ENCODE peak calls at places on chromosomes 13 and 19, in six cellular contexts. R is IMR-90, O is H9, H is mesenchymal stem cell, E is mesendoderm, W is H1. X is an unnamed sample.
A peak's percentile ranks its signal among the peaks of the same experiment; 100 is the strongest.

GRCh38 chr19:51093510-51094345 is 11.0 kb upstream of the KLK14 start:
- DNase-seq in O (no peak), E (no peak), W (no peak), H (no peak), R (no peak), X (no peak)

GRCh38 chr13:36840718-36841250 is 21.8 kb downstream of the RFXAP start:
- DNase-seq in E (peak; percentile 28), W (no peak), R (no peak), H (no peak), O (no peak), X (no peak)

GRCh38 chr19:39498262-39499081 is at the start of gene DLL3:
- DNase-seq in E (peak; percentile 41), H (peak; percentile 53), W (no peak), O (peak; percentile 51), R (peak; percentile 7), X (no peak)

GRCh38 chr13:112819111-112819510 is 129.3 kb downstream of the ATP11A start:
- DNase-seq in W (no peak), R (no peak), E (no peak), H (no peak), O (no peak), X (no peak)

GRCh38 chr13:43307921-43308433 is 284.6 kb downstream of the DNAJC15 start:
- DNase-seq in E (no peak), W (no peak), R (peak; percentile 87), H (peak; percentile 92), O (no peak), X (no peak)

GRCh38 chr13:90890435-90890834 is 457.1 kb upstream of the MIR17HG start:
- DNase-seq in H (no peak), W (no peak), E (no peak), R (no peak), O (no peak), X (no peak)

GRCh38 chr13:28751210-28751935 is 32.6 kb upstream of the SLC46A3 start:
- DNase-seq in R (no peak), W (no peak), H (no peak), O (no peak), E (peak; percentile 59), X (no peak)

GRCh38 chr19:41554902-41555301 is 21.1 kb upstream of the CEACAM21 start:
- DNase-seq in H (peak; percentile 11), W (no peak), E (no peak), O (no peak), R (no peak), X (no peak)

GRCh38 chr13:113837554-113838355 is 26.1 kb downstream of the GAS6 start:
- DNase-seq in R (peak; percentile 98), O (peak; percentile 71), W (no peak), H (peak; percentile 98), E (peak; percentile 86), X (no peak)

GRCh38 chr13:101262306-101262705 is 154.0 kb downstream of the NALCN start:
- DNase-seq in E (no peak), R (no peak), H (no peak), W (no peak), O (no peak), X (no peak)

GRCh38 chr19:3963458-3964255 is 7.2 kb downstream of the DAPK3 start:
- DNase-seq in W (no peak), E (no peak), O (no peak), R (no peak), H (no peak), X (no peak)

GRCh38 chr13:110546933-110547332 is 14.6 kb downstream of the RAB20 start:
- DNase-seq in O (no peak), H (peak; percentile 90), W (no peak), E (no peak), R (peak; percentile 89), X (no peak)

GRCh38 chr13:99085139-99085845 is 107.4 kb upstream of the DOCK9 start:
- DNase-seq in E (peak; percentile 40), O (peak; percentile 41), H (peak; percentile 28), W (no peak), R (no peak), X (no peak)

GRCh38 chr19:1984360-1984759 is 31.2 kb downstream of the BTBD2 start:
- DNase-seq in O (no peak), H (no peak), E (no peak), W (no peak), R (no peak), X (no peak)

GRCh38 chr13:96053003-96053703 is at the start of gene UGGT2:
- DNase-seq in O (peak; percentile 91), E (peak; percentile 89), H (peak; percentile 96), R (peak; percentile 94), W (peak; percentile 59), X (peak; percentile 76)

GRCh38 chr19:964761-965694 is 19.1 kb upstream of the WDR18 start:
- DNase-seq in E (peak; percentile 75), W (no peak), R (peak; percentile 31), O (no peak), H (peak; percentile 20), X (no peak)

GRCh38 chr13:25689539-25689938 is 317.8 kb downstream of the ATP8A2 start:
- DNase-seq in W (no peak), O (no peak), R (no peak), E (no peak), H (no peak), X (no peak)

GRCh38 chr13:24357756-24358155 is 48.4 kb downstream of the C1QTNF9 start:
- DNase-seq in E (no peak), H (no peak), W (no peak), O (no peak), R (no peak), X (no peak)

GRCh38 chr13:24356837-24357236 is 47.5 kb downstream of the C1QTNF9 start:
- DNase-seq in H (no peak), E (no peak), W (no peak), O (no peak), R (no peak), X (no peak)

GRCh38 chr13:24355103-24355502 is 45.7 kb downstream of the C1QTNF9 start:
- DNase-seq in R (no peak), O (no peak), H (no peak), E (peak; percentile 5), W (no peak), X (no peak)

GRCh38 chr13:24353736-24354135 is 44.4 kb downstream of the C1QTNF9 start:
- DNase-seq in R (no peak), W (no peak), O (no peak), H (no peak), E (no peak), X (no peak)

DNA sequence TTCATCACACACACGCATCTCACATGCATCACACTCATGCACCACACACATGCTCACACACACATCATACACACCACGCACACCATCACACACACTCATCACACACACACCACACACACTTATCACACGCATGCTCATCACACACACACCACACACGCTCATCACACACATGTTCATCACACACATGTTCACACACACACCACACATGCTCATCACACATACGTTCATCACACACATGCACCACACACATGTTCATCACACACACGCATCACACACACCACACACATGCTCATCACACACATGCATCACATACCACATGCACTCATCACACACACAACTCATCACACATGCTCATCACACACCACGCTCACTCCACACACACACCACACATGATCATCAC is 46.9 kb downstream of the C1QTNF9 start:
- DNase-seq in H (no peak), R (no peak), O (no peak), E (no peak), W (no peak), X (no peak)
- H3K23ac ChIP-seq in H (no peak overlapping the region), R (no peak overlapping the region), O (no peak overlapping the region), E (no peak overlapping the region), W (no peak overlapping the region), X (peak overlapping the region; percentile 17)

GRCh38 chr19:5575553-5575952 is 7.8 kb upstream of the TINCR start:
- DNase-seq in W (no peak), E (no peak), H (no peak), O (no peak), R (no peak), X (no peak)

GRCh38 chr19:5580116-5580515 is 12.4 kb upstream of the TINCR start:
- DNase-seq in O (no peak), H (no peak), E (no peak), R (no peak), W (no peak), X (no peak)

GRCh38 chr19:5579697-5580096 is 11.9 kb upstream of the TINCR start:
- DNase-seq in R (no peak), H (no peak), W (no peak), E (no peak), O (no peak), X (no peak)

GRCh38 chr19:5579286-5579685 is 11.5 kb upstream of the TINCR start:
- DNase-seq in O (no peak), R (no peak), W (no peak), E (no peak), H (no peak), X (no peak)

DNA sequence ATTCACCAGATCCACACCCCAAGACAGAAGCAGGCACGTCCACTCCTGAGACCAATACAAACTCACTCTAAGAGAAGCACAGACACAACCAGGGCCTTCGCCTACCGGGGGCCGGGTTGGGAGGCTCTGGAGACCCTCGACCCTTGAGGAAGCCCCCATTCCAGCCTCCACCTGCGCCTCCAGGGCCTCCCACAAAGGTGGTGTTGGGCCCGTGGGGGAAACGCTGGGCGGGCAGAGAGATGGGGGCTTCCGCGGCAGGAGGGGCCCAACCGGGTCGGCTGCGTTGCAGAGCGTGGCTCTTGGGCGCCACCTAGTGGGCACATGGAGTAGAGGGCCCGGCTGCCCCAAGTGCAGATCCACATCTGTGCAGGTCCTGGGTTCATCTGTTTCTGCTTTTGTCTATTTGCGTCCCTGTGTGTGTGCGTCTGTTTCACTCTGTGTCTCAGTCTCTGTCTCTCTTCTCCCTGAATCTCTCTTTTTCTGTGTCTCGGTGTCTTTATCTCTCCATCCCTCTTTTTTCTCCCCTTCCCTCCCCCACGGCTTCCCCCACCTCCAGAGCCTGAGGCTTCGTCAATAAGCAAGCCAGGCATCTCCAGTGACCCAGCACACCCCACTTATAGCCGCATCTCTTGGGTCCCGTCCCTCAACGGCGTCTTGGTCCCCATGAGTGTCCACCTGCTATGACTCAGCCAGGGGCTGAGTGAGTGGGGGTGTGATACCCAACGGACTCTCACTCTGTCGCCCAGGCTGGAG is 10.5 kb upstream of the TINCR start:
- DNase-seq in R (peak; percentile 38), H (peak; percentile 47), E (peak; percentile 55), O (peak; percentile 82), W (no peak), X (peak; percentile 72)
- H4K8ac ChIP-seq in R (no peak overlapping the region), H (no peak overlapping the region), E (no peak overlapping the region), O (no peak overlapping the region), W (no peak overlapping the region), X (no peak overlapping the region)

DNA sequence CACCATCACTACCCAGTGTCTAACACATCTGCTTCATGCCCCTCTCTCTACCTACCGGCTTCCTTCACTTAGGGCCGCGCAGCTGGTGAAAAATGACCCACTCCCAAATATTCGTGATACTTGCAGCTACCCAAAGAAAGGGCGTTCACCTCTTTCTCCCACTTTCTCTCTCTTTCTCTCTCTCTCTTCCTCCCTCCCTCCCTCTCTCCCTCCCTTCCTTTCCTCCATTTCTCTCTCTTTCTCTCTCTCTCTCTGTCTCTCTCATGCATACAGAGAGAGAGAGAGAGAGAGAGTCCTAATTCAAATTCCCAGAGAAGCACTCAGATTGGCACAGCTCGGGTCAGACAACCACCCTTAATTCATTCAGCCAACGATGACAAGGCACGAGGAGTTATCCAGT is 27.7 kb upstream of the POP4 start:
- DNase-seq in O (peak; percentile 3), W (no peak), E (no peak), H (no peak), R (no peak), X (no peak)
- H2BK120ac ChIP-seq in O (no peak overlapping the region), W (no peak overlapping the region), E (no peak overlapping the region), H (no peak overlapping the region), R (no peak overlapping the region), X (no peak overlapping the region)

DNA sequence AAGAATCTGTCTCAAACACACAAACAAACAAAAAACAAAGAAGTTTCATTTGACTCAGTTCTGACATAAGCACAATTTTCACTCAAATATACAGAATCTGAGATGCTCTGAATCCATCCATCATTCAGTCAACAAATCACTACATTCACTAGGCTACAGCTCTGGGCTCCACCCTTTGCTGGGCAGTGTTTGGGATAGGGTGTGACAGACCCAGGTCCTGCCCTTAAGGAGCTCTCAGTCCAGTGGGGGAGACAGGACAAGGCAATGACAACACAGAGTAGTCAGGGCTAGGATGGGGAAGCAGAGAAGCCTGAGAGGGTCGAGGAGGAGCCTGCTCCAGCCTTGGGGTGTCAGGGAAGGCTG is 45.3 kb downstream of the SPTBN4 start:
- DNase-seq in H (no peak), E (no peak), O (no peak), R (no peak), W (no peak), X (no peak)
- H3K23ac ChIP-seq in H (no peak overlapping the region), E (peak overlapping the region; percentile 80), O (no peak overlapping the region), R (no peak overlapping the region), W (no peak overlapping the region), X (peak overlapping the region; percentile 85)